ENCODE peak calls at places on chromosomes 11 and 22, in five cellular contexts. J is heart right ventricle, N is A549, D is left ventricle myocardium inferior, E is mammary epithelial cell. R is an unnamed sample.

GRCh38 chr22:19178065-19178658 is 374 bp downstream of the SLC25A1 start:
- DNase-seq in E (peak; percentile 47), N (peak; percentile 13), J (no peak), D (peak; percentile 53), R (peak; percentile 66)

GRCh38 chr11:1574256-1575242 is 2.5 kb upstream of the DUSP8 start:
- DNase-seq in E (peak; percentile 24), J (no peak), D (peak; percentile 58), N (peak; percentile 68), R (peak; percentile 81)

GRCh38 chr11:121661796-121662508 is 209.2 kb upstream of the SORL1-AS1 start:
- DNase-seq in J (no peak), N (no peak), D (no peak), E (peak; percentile 39), R (no peak)

GRCh38 chr11:61752117-61752924 is at the start of gene MYRF:
- DNase-seq in E (no peak), D (peak; percentile 49), N (peak; percentile 50), J (peak; percentile 35), R (peak; percentile 84)

GRCh38 chr11:16111690-16112089 is 244.7 kb downstream of the SOX6 start:
- DNase-seq in E (no peak), D (no peak), N (no peak), J (no peak), R (no peak)

GRCh38 chr11:119438599-119438998 is 15.6 kb upstream of the THY1 start:
- DNase-seq in E (no peak), D (no peak), J (no peak), N (no peak), R (no peak)

GRCh38 chr11:83583953-83584352 is 297.8 kb upstream of the CCDC90B start:
- DNase-seq in N (no peak), E (peak; percentile 39), D (no peak), J (no peak), R (no peak)

GRCh38 chr11:77083553-77084245 is 16.9 kb downstream of the CAPN5 start:
- DNase-seq in J (no peak), N (no peak), D (no peak), E (no peak), R (no peak)

GRCh38 chr11:83159901-83160865 is 3.3 kb downstream of the PCF11 start:
- DNase-seq in N (no peak), D (no peak), E (peak; percentile 75), J (no peak), R (no peak)

GRCh38 chr22:22536916-22537315 is 16.8 kb upstream of the ZNF280A start:
- DNase-seq in E (no peak), D (no peak), J (no peak), N (no peak), R (no peak)

GRCh38 chr22:38111941-38112355 is 1.5 kb upstream of the BAIAP2L2 start:
- DNase-seq in E (no peak), J (no peak), N (no peak), D (no peak), R (peak; percentile 78)

GRCh38 chr11:17314232-17314547 is 37.4 kb upstream of the NCR3LG1 start:
- DNase-seq in E (peak; percentile 91), N (no peak), J (no peak), D (no peak), R (no peak)

GRCh38 chr11:13076961-13077360 is 67.8 kb downstream of the RASSF10 start:
- DNase-seq in J (no peak), D (no peak), E (peak; percentile 77), N (no peak), R (no peak)

GRCh38 chr11:134402910-134403309 is 9.1 kb downstream of the B3GAT1 start:
- DNase-seq in N (no peak), J (no peak), D (no peak), E (no peak), R (no peak)

GRCh38 chr11:87453531-87454089 is 415.9 kb downstream of the TMEM135 start:
- DNase-seq in J (no peak), D (no peak), E (no peak), N (no peak), R (no peak)

GRCh38 chr11:18379201-18379600 is 15.2 kb upstream of the LDHA start:
- DNase-seq in E (no peak), J (no peak), D (no peak), N (no peak), R (no peak)

GRCh38 chr22:26718905-26719304 is 61.5 kb downstream of the MIAT start:
- DNase-seq in J (no peak), N (peak; percentile 30), D (no peak), E (peak; percentile 58), R (no peak)

GRCh38 chr11:62796281-62796680 is 4.5 kb upstream of the TMEM223 start:
- DNase-seq in N (no peak), D (no peak), E (no peak), J (no peak), R (no peak)

GRCh38 chr11:35548925-35549561 is 23.6 kb upstream of the PAMR1 start:
- DNase-seq in N (no peak), D (no peak), E (no peak), J (no peak), R (no peak)

GRCh38 chr11:40027737-40028136 is 1431.7 kb downstream of the LRRC4C start:
- DNase-seq in E (no peak), N (no peak), D (no peak), J (no peak), R (no peak)

GRCh38 chr11:130534525-130534924 is 86.1 kb downstream of the ADAMTS15 start:
- DNase-seq in E (no peak), D (no peak), J (no peak), N (no peak), R (no peak)

GRCh38 chr11:76382209-76382608 is 1.1 kb downstream of the GVQW3 start:
- DNase-seq in N (no peak), D (no peak), J (no peak), E (no peak), R (no peak)

GRCh38 chr11:82003671-82004148 is 730.0 kb downstream of the FAM181B start:
- DNase-seq in N (no peak), E (peak; percentile 63), D (no peak), J (no peak), R (no peak)

GRCh38 chr11:60748225-60748624 is 8.4 kb upstream of the MS4A15 start:
- DNase-seq in D (no peak), J (no peak), N (no peak), E (no peak), R (no peak)

GRCh38 chr11:30916764-30917163 is 330.6 kb upstream of the MPPED2 start:
- DNase-seq in N (no peak), J (no peak), D (no peak), E (no peak), R (no peak)

DNA sequence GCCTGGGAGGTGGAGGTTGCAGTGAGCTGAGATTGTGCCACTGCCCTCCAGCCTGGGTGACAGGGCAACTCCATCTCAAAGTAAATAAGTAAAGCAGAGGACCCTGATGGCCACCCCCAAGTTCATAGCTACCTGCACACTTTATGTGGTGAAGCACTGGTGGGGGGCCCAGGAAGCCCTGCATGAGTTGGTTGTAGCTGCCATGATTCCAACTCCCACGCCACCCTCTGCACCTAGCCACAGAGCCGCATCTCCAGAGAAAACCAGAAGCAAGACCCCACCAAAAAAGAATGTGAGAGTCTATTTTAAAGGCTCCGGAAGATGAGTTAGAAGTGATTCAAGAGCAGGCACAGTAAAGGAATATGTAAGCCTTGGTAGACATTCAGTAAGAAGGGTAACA is 20.4 kb upstream of the TMA7B start:
- DNase-seq in E (no peak), D (no peak), N (no peak), J (no peak), R (no peak)
- H3K9me3 ChIP-seq in E (no peaks in the 10 kb centered on the region), D (no peaks in the 10 kb centered on the region), N (no peaks in the 10 kb centered on the region), J (no peaks in the 10 kb centered on the region), R (no peaks in the 10 kb centered on the region)

DNA sequence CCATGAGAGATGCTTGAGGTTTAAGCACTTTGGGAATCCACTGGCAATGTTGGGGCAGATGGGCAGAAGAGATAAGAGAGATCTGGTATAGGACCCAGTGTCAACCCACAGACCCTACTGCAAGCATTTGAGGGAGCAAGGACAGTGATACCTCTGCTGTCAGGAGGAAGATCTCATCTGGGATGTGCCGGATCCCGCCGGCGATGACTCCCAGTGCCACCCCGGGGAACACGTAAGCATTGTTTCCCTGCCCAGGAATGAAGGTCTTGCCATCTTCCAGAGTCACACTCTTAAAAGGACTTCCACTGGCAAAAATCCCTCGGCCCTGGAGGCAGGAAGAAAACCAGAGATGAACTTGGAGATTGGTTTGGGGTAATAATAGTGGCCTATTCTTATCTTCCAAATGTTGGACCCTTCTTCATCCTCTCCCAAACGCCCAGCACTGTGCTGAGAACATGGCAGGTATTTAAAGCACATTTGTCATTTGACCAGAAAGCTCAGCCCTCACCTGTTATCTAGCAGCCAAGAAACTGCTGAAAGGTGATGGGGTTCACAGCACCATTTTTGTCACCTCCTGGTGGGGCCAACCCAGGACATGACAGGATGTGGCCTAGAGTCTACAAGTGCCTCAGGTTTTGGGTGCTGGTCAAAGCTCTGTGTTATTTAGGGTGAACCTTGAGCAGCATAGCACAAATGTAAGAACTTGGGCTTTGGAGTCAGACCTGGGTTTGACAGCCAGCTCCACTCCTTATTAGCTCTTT is 71.7 kb downstream of the CCDC81 start:
- DNase-seq in J (no peak), E (no peak), D (no peak), N (no peak), R (no peak)
- H3K9me3 ChIP-seq in J (no peaks in the 10 kb centered on the region), E (no peaks in the 10 kb centered on the region), D (no peaks in the 10 kb centered on the region), N (no peaks in the 10 kb centered on the region), R (no peaks in the 10 kb centered on the region)

DNA sequence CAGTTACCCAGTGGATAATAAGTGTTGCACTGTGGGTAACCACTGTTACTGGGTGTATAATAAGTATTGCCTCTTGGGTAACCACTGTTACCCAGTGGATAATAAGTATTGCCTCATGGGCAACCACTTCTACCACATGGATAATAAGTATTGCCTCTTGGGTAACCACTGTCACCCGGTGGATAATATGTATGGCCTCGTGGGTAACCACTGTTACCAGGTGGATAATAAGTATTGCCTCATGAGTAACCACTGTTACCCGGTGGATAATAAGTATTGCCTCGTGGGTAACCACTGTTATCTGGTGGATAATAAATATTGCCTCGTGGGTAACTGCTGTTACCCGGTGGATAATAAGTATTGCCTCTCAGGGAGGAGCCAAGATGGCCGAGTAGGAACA is 29.7 kb upstream of the NXPE4 start:
- DNase-seq in E (no peak), J (no peak), D (no peak), N (no peak), R (no peak)
- H3K9me3 ChIP-seq in E (peaks cover 16% of the 10 kb centered on the region), J (no peaks in the 10 kb centered on the region), D (peaks cover 9% of the 10 kb centered on the region), N (no peaks in the 10 kb centered on the region), R (peaks cover 14% of the 10 kb centered on the region)

GRCh38 chr22:49203091-49203862 is 624.4 kb downstream of the BRD1 start:
- DNase-seq in N (no peak), D (no peak), J (no peak), E (no peak), R (peak; percentile 30)
- H3K9me3 ChIP-seq in N (no peaks in the 10 kb centered on the region), D (no peaks in the 10 kb centered on the region), J (no peaks in the 10 kb centered on the region), E (peaks cover 43% of the 10 kb centered on the region), R (no peaks in the 10 kb centered on the region)

GRCh38 chr22:35663371-35663770 is 15.1 kb downstream of the APOL6 start:
- DNase-seq in D (no peak), J (no peak), E (no peak), N (no peak), R (no peak)
- H3K9me3 ChIP-seq in D (peaks cover 28% of the 10 kb centered on the region), J (peaks cover 23% of the 10 kb centered on the region), E (peaks cover 3% of the 10 kb centered on the region), N (peaks cover 5% of the 10 kb centered on the region), R (no peaks in the 10 kb centered on the region)

DNA sequence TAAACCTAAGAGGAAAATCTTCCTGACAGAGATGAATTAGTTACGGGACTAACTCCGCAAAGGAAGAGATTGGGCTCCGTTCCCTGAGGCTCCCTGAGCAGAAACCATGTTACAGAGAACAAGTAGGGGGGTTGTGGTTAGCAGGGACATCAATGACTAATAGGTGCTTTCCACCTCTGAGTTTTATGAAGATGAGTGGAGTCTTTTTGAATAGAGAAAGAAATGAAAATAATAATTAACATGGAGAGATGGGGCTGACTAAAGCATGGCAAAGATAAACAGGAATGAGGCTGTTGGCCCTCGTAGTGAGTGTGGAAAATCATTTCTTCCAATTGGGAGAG is 47.5 kb upstream of the PICALM start:
- DNase-seq in J (no peak), E (peak; percentile 94), D (no peak), N (peak; percentile 69), R (no peak)
- H3K9me3 ChIP-seq in J (no peaks in the 10 kb centered on the region), E (no peaks in the 10 kb centered on the region), D (no peaks in the 10 kb centered on the region), N (no peaks in the 10 kb centered on the region), R (no peaks in the 10 kb centered on the region)

R was measured in mucosa of descending colon.